ENCODE peak calls at places on chromosome 1, in six cellular contexts. One of them, this sample, is unnamed.

GRCh38 chr1:248890549-248891498 is 15.2 kb upstream of the PGBD2 start:
- DNase-seq in putamen: no peak
- DNase-seq in GM13977: no peak
- DNase-seq in naive thymus-derived CD8-positive, alpha-beta T cell: no peak
- DNase-seq in AML-193: no peak
- DNase-seq in stimulated activated CD4-positive, alpha-beta T cell treated with anti-CD3 and anti-CD28 coated beads, Interleukin-15, amount 100 ng/mL, for 1 hour: no peak
- DNase-seq in this sample: no peak

GRCh38 chr1:25711555-25712298 is 88.3 kb upstream of the SELENON start:
- DNase-seq in putamen: no peak
- DNase-seq in GM13977: no peak
- DNase-seq in naive thymus-derived CD8-positive, alpha-beta T cell: peak
- DNase-seq in AML-193: peak
- DNase-seq in stimulated activated CD4-positive, alpha-beta T cell treated with anti-CD3 and anti-CD28 coated beads, Interleukin-15, amount 100 ng/mL, for 1 hour: peak
- DNase-seq in this sample: no peak

GRCh38 chr1:186722711-186723309 is 42.6 kb upstream of the PTGS2 start:
- DNase-seq in putamen: no peak
- DNase-seq in GM13977: peak
- DNase-seq in naive thymus-derived CD8-positive, alpha-beta T cell: no peak
- DNase-seq in AML-193: peak
- DNase-seq in stimulated activated CD4-positive, alpha-beta T cell treated with anti-CD3 and anti-CD28 coated beads, Interleukin-15, amount 100 ng/mL, for 1 hour: no peak
- DNase-seq in this sample: no peak

GRCh38 chr1:246492611-246493245 is 14.4 kb downstream of the SMYD3 start:
- DNase-seq in putamen: peak
- DNase-seq in GM13977: peak
- DNase-seq in naive thymus-derived CD8-positive, alpha-beta T cell: no peak
- DNase-seq in AML-193: peak
- DNase-seq in stimulated activated CD4-positive, alpha-beta T cell treated with anti-CD3 and anti-CD28 coated beads, Interleukin-15, amount 100 ng/mL, for 1 hour: peak
- DNase-seq in this sample: no peak

GRCh38 chr1:52970149-52970548 is 43.1 kb downstream of the SCP2 start:
- DNase-seq in putamen: no peak
- DNase-seq in GM13977: no peak
- DNase-seq in naive thymus-derived CD8-positive, alpha-beta T cell: no peak
- DNase-seq in AML-193: no peak
- DNase-seq in stimulated activated CD4-positive, alpha-beta T cell treated with anti-CD3 and anti-CD28 coated beads, Interleukin-15, amount 100 ng/mL, for 1 hour: no peak
- DNase-seq in this sample: no peak

GRCh38 chr1:193011395-193011794 is 47.8 kb downstream of the UCHL5 start:
- DNase-seq in putamen: no peak
- DNase-seq in GM13977: no peak
- DNase-seq in naive thymus-derived CD8-positive, alpha-beta T cell: no peak
- DNase-seq in AML-193: no peak
- DNase-seq in stimulated activated CD4-positive, alpha-beta T cell treated with anti-CD3 and anti-CD28 coated beads, Interleukin-15, amount 100 ng/mL, for 1 hour: no peak
- DNase-seq in this sample: no peak

GRCh38 chr1:241229216-241229615 is 127.8 kb downstream of the RGS7 start:
- DNase-seq in putamen: peak
- DNase-seq in GM13977: no peak
- DNase-seq in naive thymus-derived CD8-positive, alpha-beta T cell: no peak
- DNase-seq in AML-193: no peak
- DNase-seq in stimulated activated CD4-positive, alpha-beta T cell treated with anti-CD3 and anti-CD28 coated beads, Interleukin-15, amount 100 ng/mL, for 1 hour: no peak
- DNase-seq in this sample: no peak

GRCh38 chr1:43493661-43494450 is 36.8 kb upstream of the PTPRF start:
- DNase-seq in putamen: no peak
- DNase-seq in GM13977: no peak
- DNase-seq in naive thymus-derived CD8-positive, alpha-beta T cell: no peak
- DNase-seq in AML-193: no peak
- DNase-seq in stimulated activated CD4-positive, alpha-beta T cell treated with anti-CD3 and anti-CD28 coated beads, Interleukin-15, amount 100 ng/mL, for 1 hour: no peak
- DNase-seq in this sample: no peak

GRCh38 chr1:91278754-91279153 is 125.9 kb downstream of the HFM1 start:
- DNase-seq in putamen: no peak
- DNase-seq in GM13977: peak
- DNase-seq in naive thymus-derived CD8-positive, alpha-beta T cell: no peak
- DNase-seq in AML-193: peak
- DNase-seq in stimulated activated CD4-positive, alpha-beta T cell treated with anti-CD3 and anti-CD28 coated beads, Interleukin-15, amount 100 ng/mL, for 1 hour: no peak
- DNase-seq in this sample: no peak

GRCh38 chr1:176735201-176735600 is 272.2 kb downstream of the PAPPA2 start:
- DNase-seq in putamen: no peak
- DNase-seq in GM13977: no peak
- DNase-seq in naive thymus-derived CD8-positive, alpha-beta T cell: no peak
- DNase-seq in AML-193: no peak
- DNase-seq in stimulated activated CD4-positive, alpha-beta T cell treated with anti-CD3 and anti-CD28 coated beads, Interleukin-15, amount 100 ng/mL, for 1 hour: no peak
- DNase-seq in this sample: no peak

GRCh38 chr1:16139473-16139962 is 16.4 kb downstream of the EPHA2 start:
- DNase-seq in putamen: no peak
- DNase-seq in GM13977: no peak
- DNase-seq in naive thymus-derived CD8-positive, alpha-beta T cell: no peak
- DNase-seq in AML-193: no peak
- DNase-seq in stimulated activated CD4-positive, alpha-beta T cell treated with anti-CD3 and anti-CD28 coated beads, Interleukin-15, amount 100 ng/mL, for 1 hour: no peak
- DNase-seq in this sample: no peak

GRCh38 chr1:209688746-209689234 is 13.6 kb downstream of the G0S2 start:
- DNase-seq in putamen: no peak
- DNase-seq in GM13977: no peak
- DNase-seq in naive thymus-derived CD8-positive, alpha-beta T cell: no peak
- DNase-seq in AML-193: no peak
- DNase-seq in stimulated activated CD4-positive, alpha-beta T cell treated with anti-CD3 and anti-CD28 coated beads, Interleukin-15, amount 100 ng/mL, for 1 hour: no peak
- DNase-seq in this sample: no peak